ENCODE peak calls at places on chromosomes 3 and 15, in ten cellular contexts. N, Y, H, T, O, I, M, W, E and J are unnamed samples.

GRCh38 chr15:35738370-35738769 is 192.4 kb upstream of the DPH6 start:
- DNase-seq in H (no peak), N (no peak), M (peak; percentile 44), O (no peak), W (no peak), Y (no peak), I (peak; percentile 66), E (no peak), T (no peak), J (no peak)

GRCh38 chr15:38562278-38562677 is 2.3 kb downstream of the RASGRP1 start:
- DNase-seq in M (no peak), Y (no peak), N (no peak), E (no peak), W (peak; percentile 53), T (no peak), H (no peak), O (no peak), I (no peak), J (no peak)

GRCh38 chr3:56342475-56342874 is 125.8 kb downstream of the ERC2 start:
- DNase-seq in W (no peak), E (no peak), N (no peak), T (no peak), H (no peak), M (no peak), O (no peak), Y (no peak), I (no peak), J (no peak)

GRCh38 chr3:195269375-195270078 is 1.4 kb downstream of the XXYLT1 start:
- DNase-seq in O (no peak), N (no peak), H (no peak), T (no peak), E (no peak), Y (no peak), I (no peak), M (no peak), W (no peak), J (no peak)

GRCh38 chr15:80591938-80592825 is 102.9 kb upstream of the ABHD17C start:
- DNase-seq in M (no peak), O (no peak), H (no peak), E (no peak), W (no peak), N (no peak), I (no peak), Y (no peak), T (peak; percentile 50), J (no peak)

GRCh38 chr3:114022145-114022544 is 34.2 kb downstream of the CCDC191 start:
- DNase-seq in E (no peak), Y (no peak), M (peak; percentile 1), I (no peak), H (no peak), O (no peak), N (no peak), T (no peak), W (no peak), J (no peak)

GRCh38 chr3:22378869-22379268 is 627.9 kb upstream of the ZNF385D start:
- DNase-seq in T (no peak), M (no peak), I (no peak), H (no peak), W (no peak), E (no peak), Y (no peak), N (no peak), O (no peak), J (no peak)

GRCh38 chr3:171972965-171973364 is 66.4 kb upstream of the FNDC3B start:
- DNase-seq in T (no peak), Y (no peak), I (no peak), N (peak; percentile 74), M (no peak), W (no peak), E (no peak), H (peak; percentile 49), O (no peak), J (no peak)

GRCh38 chr15:78910836-78911235 is 34.0 kb downstream of the CTSH start:
- DNase-seq in M (no peak), N (no peak), I (no peak), W (no peak), T (no peak), O (no peak), H (no peak), Y (no peak), E (no peak), J (no peak)

GRCh38 chr15:83928392-83928734 is 274.4 kb downstream of the ADAMTSL3 start:
- DNase-seq in T (no peak), O (peak; percentile 84), E (no peak), M (no peak), N (no peak), H (no peak), I (no peak), W (peak; percentile 87), Y (no peak), J (no peak)

GRCh38 chr3:124928333-124929202 is 6.0 kb downstream of the MUC13 start:
- DNase-seq in E (peak; percentile 73), W (peak; percentile 77), N (peak; percentile 86), H (peak; percentile 66), T (peak; percentile 82), I (peak; percentile 72), Y (no peak), O (no peak), M (peak; percentile 53), J (peak; percentile 44)

GRCh38 chr3:50539356-50539838 is 28.1 kb downstream of the C3orf18 start:
- DNase-seq in O (no peak), T (no peak), E (no peak), W (no peak), Y (no peak), N (no peak), I (no peak), M (no peak), H (no peak), J (no peak)

GRCh38 chr3:76051145-76051544 is 265.8 kb upstream of the ZNF717 start:
- DNase-seq in E (no peak), M (no peak), N (no peak), O (no peak), H (no peak), Y (no peak), I (no peak), W (no peak), T (no peak), J (no peak)
- TF ChIP-seq CTCF in E (no peak), M (no peak), N (no peak), O (no peak), H (no peak), Y (no peak), I (no peak), W (no peak), T (no peak), J (no peak)

GRCh38 chr3:8963137-8963853 is at the start of gene RAD18:
- DNase-seq in H (peak; percentile 86), Y (peak; percentile 82), O (peak; percentile 71), W (peak; percentile 95), I (peak; percentile 93), M (peak; percentile 82), T (peak; percentile 95), N (peak; percentile 88), E (peak; percentile 92), J (peak; percentile 87)
- TF ChIP-seq CTCF in H (no peak), Y (no peak), O (no peak), W (no peak), I (no peak), M (no peak), T (no peak), N (no peak), E (no peak), J (no peak)

GRCh38 chr15:76059320-76060097 is at the start of gene TMEM266:
- DNase-seq in I (peak; percentile 13), N (peak; percentile 15), O (no peak), M (no peak), H (no peak), T (peak; percentile 64), W (peak; percentile 52), E (peak; percentile 43), Y (peak; percentile 82), J (no peak)
- TF ChIP-seq CTCF in I (no peak), N (no peak), O (peak; percentile 14), M (no peak), H (no peak), T (no peak), W (peak; percentile 16), E (no peak), Y (no peak), J (no peak)

GRCh38 chr3:14429237-14429636 is 26.8 kb downstream of the SLC6A6 start:
- DNase-seq in O (no peak), N (no peak), H (no peak), M (no peak), I (no peak), W (no peak), E (no peak), T (no peak), Y (no peak), J (no peak)
- TF ChIP-seq CTCF in O (no peak), N (no peak), H (no peak), M (no peak), I (no peak), W (no peak), E (no peak), T (no peak), Y (no peak), J (no peak)

GRCh38 chr15:66706225-66706732 is 4.2 kb downstream of the SMAD6 start:
- DNase-seq in M (peak; percentile 22), E (peak; percentile 61), W (no peak), T (no peak), I (no peak), N (peak; percentile 65), Y (no peak), H (no peak), O (no peak), J (no peak)

GRCh38 chr15:66708389-66708788 is 6.4 kb downstream of the SMAD6 start:
- DNase-seq in W (no peak), E (no peak), I (no peak), T (no peak), O (no peak), M (no peak), N (no peak), Y (no peak), H (no peak), J (no peak)

GRCh38 chr15:66706840-66707239 is 4.8 kb downstream of the SMAD6 start:
- DNase-seq in I (no peak), T (no peak), W (no peak), O (no peak), M (no peak), E (no peak), H (no peak), Y (no peak), N (no peak), J (no peak)

GRCh38 chr15:66705277-66705927 is 3.4 kb downstream of the SMAD6 start:
- DNase-seq in H (no peak), E (no peak), W (no peak), I (no peak), M (no peak), O (no peak), T (no peak), Y (no peak), N (no peak), J (no peak)

GRCh38 chr15:66707310-66708160 is 5.5 kb downstream of the SMAD6 start:
- DNase-seq in O (no peak), I (peak; percentile 55), Y (no peak), H (no peak), W (no peak), T (no peak), N (peak; percentile 81), M (peak; percentile 25), E (peak; percentile 73), J (no peak)
- TF ChIP-seq CTCF in O (no peak), I (peak; percentile 46), Y (no peak), H (no peak), W (no peak), T (no peak), N (peak; percentile 43), M (peak; percentile 45), E (peak; percentile 41), J (no peak)

GRCh38 chr3:15301761-15302160 is 30.6 kb downstream of the SH3BP5 start:
- DNase-seq in N (no peak), M (no peak), T (no peak), Y (no peak), E (no peak), W (no peak), H (no peak), I (no peak), O (no peak), J (no peak)
- TF ChIP-seq CTCF in N (no peak), M (no peak), T (no peak), Y (no peak), E (no peak), W (no peak), H (no peak), I (no peak), O (no peak), J (no peak)